ENCODE peak calls at places on chromosomes 5 and 9, in eight cellular contexts. K is HuH-7; D is cardiac muscle cell; M is effector memory CD8-positive, alpha-beta T cell; F is amniotic stem cell; R is IMR-90; H is upper lobe of right lung; Y is DMS153. T is an unnamed sample.

GRCh38 chr5:32955814-32956213 is 244.7 kb downstream of the NPR3 start:
- DNase-seq in K (no peak), D (peak), M (no peak), F (no peak), R (no peak), H (no peak), Y (no peak), T (no peak)

GRCh38 chr5:84637662-84638375 is 253.1 kb upstream of the EDIL3 start:
- DNase-seq in K (no peak), D (no peak), M (no peak), F (no peak), R (no peak), H (no peak), Y (no peak), T (no peak)

GRCh38 chr5:135140805-135141204 is 106.8 kb upstream of the PITX1 start:
- DNase-seq in K (no peak), D (no peak), M (no peak), F (peak), R (peak), H (no peak), Y (peak), T (peak)

GRCh38 chr9:82939451-82939850 is 123.5 kb downstream of the RASEF start:
- DNase-seq in K (no peak), D (no peak), M (no peak), F (no peak), R (no peak), H (no peak), Y (peak), T (no peak)

GRCh38 chr5:43305948-43306563 is 7.2 kb downstream of the HMGCS1 start:
- DNase-seq in K (no peak), D (peak), M (no peak), F (peak), R (peak), H (no peak), Y (peak), T (peak)

GRCh38 chr5:59588922-59589321 is 304.6 kb downstream of the PDE4D start:
- DNase-seq in K (no peak), D (no peak), M (no peak), F (no peak), R (no peak), H (no peak), Y (no peak), T (peak)

GRCh38 chr9:2132484-2133082 is 117.4 kb downstream of the SMARCA2 start:
- DNase-seq in K (no peak), D (peak), M (no peak), F (no peak), R (peak), H (no peak), Y (no peak), T (peak)

GRCh38 chr5:74648835-74649286 is 8.3 kb upstream of the ENC1 start:
- DNase-seq in K (peak), D (peak), M (peak), F (peak), R (peak), H (no peak), Y (peak), T (peak)

GRCh38 chr9:34370970-34371880 is 5.5 kb downstream of the MYORG start:
- DNase-seq in K (no peak), D (no peak), M (no peak), F (no peak), R (no peak), H (no peak), Y (no peak), T (no peak)

GRCh38 chr5:132369471-132370240 is at the start of gene SLC22A5:
- DNase-seq in K (peak), D (peak), M (peak), F (no peak), R (peak), H (peak), Y (no peak), T (peak)

GRCh38 chr9:36074870-36075532 is 38.3 kb downstream of the RECK start:
- DNase-seq in K (no peak), D (peak), M (no peak), F (peak), R (peak), H (peak), Y (peak), T (peak)

GRCh38 chr9:97593960-97594359 is 39.2 kb downstream of the TSTD2 start:
- DNase-seq in K (no peak), D (no peak), M (no peak), F (no peak), R (peak), H (no peak), Y (peak), T (no peak)

GRCh38 chr9:131404581-131404980 is 10.7 kb downstream of the PRRC2B start:
- DNase-seq in K (no peak), D (no peak), M (no peak), F (no peak), R (peak), H (no peak), Y (no peak), T (peak)

GRCh38 chr5:187617-188451 is 3.5 kb upstream of the LRRC14B start:
- DNase-seq in K (no peak), D (no peak), M (no peak), F (no peak), R (no peak), H (no peak), Y (no peak), T (no peak)

GRCh38 chr9:76490249-76490990 is 31.4 kb downstream of the GCNT1 start:
- DNase-seq in K (no peak), D (no peak), M (no peak), F (no peak), R (no peak), H (no peak), Y (no peak), T (no peak)

GRCh38 chr9:114114364-114114763 is 15.3 kb upstream of the KIF12 start:
- DNase-seq in K (no peak), D (no peak), M (no peak), F (no peak), R (peak), H (no peak), Y (no peak), T (peak)

GRCh38 chr5:139808481-139809330 is 13.1 kb downstream of the PSD2 start:
- DNase-seq in K (peak), D (peak), M (peak), F (no peak), R (peak), H (peak), Y (no peak), T (no peak)

GRCh38 chr5:108258001-108258400 is 123.9 kb downstream of the FBXL17 start:
- DNase-seq in K (no peak), D (no peak), M (no peak), F (no peak), R (peak), H (no peak), Y (no peak), T (peak)

GRCh38 chr5:111748304-111748763 is 8.7 kb downstream of the NREP start:
- DNase-seq in K (no peak), D (no peak), M (no peak), F (peak), R (peak), H (no peak), Y (no peak), T (peak)

GRCh38 chr5:141850786-141851185 is 27.4 kb downstream of the PCDH1 start:
- DNase-seq in K (no peak), D (no peak), M (no peak), F (no peak), R (no peak), H (no peak), Y (no peak), T (no peak)

GRCh38 chr9:80382523-80382922 is 810.8 kb downstream of the TLE4 start:
- DNase-seq in K (no peak), D (no peak), M (no peak), F (no peak), R (peak), H (no peak), Y (no peak), T (peak)

GRCh38 chr5:664343-664993 is 28.7 kb downstream of the TPPP start:
- DNase-seq in K (no peak), D (no peak), M (no peak), F (no peak), R (no peak), H (no peak), Y (no peak), T (no peak)

GRCh38 chr5:171418982-171419662 is at the start of gene FGF18:
- DNase-seq in K (peak), D (peak), M (peak), F (no peak), R (peak), H (peak), Y (no peak), T (peak)